ENCODE peak calls at places on chromosomes 7 and 10, in ten cellular contexts. H is GM23338, W is A549, D is HCT116, Y is neural progenitor cell, F is fibroblast of lung, R is GM23248, A is PC-9, B is HepG2, T is IMR-90. O is an unnamed sample. For H3K4me1, the result is how much of the 10 kb centered on the place peaks cover.

GRCh38 chr7:95545007-95545615 is 51.2 kb downstream of the PDK4 start:
- DNase-seq in F (peak), D (peak), B (peak), A (peak), H (peak), W (peak), R (peak), T (peak), Y (peak), O (no peak)

GRCh38 chr10:110802090-110802489 is 69.6 kb upstream of the PDCD4 start:
- DNase-seq in H (no peak), Y (no peak), D (no peak), F (peak), W (no peak), T (peak), R (peak), B (no peak), A (no peak), O (no peak)

GRCh38 chr10:99449023-99449422 is 18.6 kb upstream of the GOT1 start:
- DNase-seq in R (no peak), W (no peak), H (no peak), Y (no peak), A (no peak), B (no peak), D (no peak), T (no peak), F (no peak), O (no peak)

GRCh38 chr10:35781643-35782035 is 139.5 kb upstream of the FZD8 start:
- DNase-seq in F (no peak), R (peak), D (no peak), H (peak), B (peak), Y (peak), T (no peak), A (no peak), W (peak), O (peak)

GRCh38 chr7:142311876-142312275 is 54.0 kb upstream of the PRSS58 start:
- DNase-seq in T (no peak), W (no peak), R (no peak), Y (no peak), H (no peak), B (no peak), D (no peak), A (no peak), F (no peak), O (no peak)

GRCh38 chr10:133391249-133391635 is 2.7 kb upstream of the MTG1 start:
- DNase-seq in B (no peak), H (no peak), Y (no peak), W (no peak), T (no peak), A (no peak), R (no peak), D (no peak), F (no peak), O (no peak)

GRCh38 chr7:44290250-44290616 is 35.2 kb downstream of the CAMK2B start:
- DNase-seq in Y (no peak), H (no peak), D (no peak), T (no peak), F (no peak), A (no peak), B (no peak), W (no peak), R (no peak), O (no peak)

GRCh38 chr7:81256991-81257390 is 338.1 kb upstream of the SEMA3C start:
- DNase-seq in A (no peak), B (peak), F (peak), D (no peak), H (peak), R (no peak), Y (peak), W (peak), T (peak), O (no peak)

GRCh38 chr7:47501406-47501805 is 80.5 kb downstream of the TNS3 start:
- DNase-seq in W (no peak), A (no peak), D (no peak), T (peak), B (no peak), R (peak), F (peak), H (no peak), Y (no peak), O (no peak)

GRCh38 chr10:119693262-119693957 is 32.4 kb upstream of the INPP5F start:
- DNase-seq in B (peak), W (no peak), Y (no peak), R (no peak), T (no peak), A (no peak), F (no peak), H (no peak), D (no peak), O (no peak)

GRCh38 chr10:118564652-118565051 is 30.8 kb downstream of the PRLHR start:
- DNase-seq in D (no peak), A (peak), R (peak), H (peak), B (no peak), Y (peak), W (peak), T (no peak), F (no peak), O (no peak)

GRCh38 chr7:103065666-103066065 is 8.9 kb downstream of the FBXL13 start:
- DNase-seq in R (peak), T (peak), D (peak), F (peak), A (peak), Y (peak), H (peak), B (peak), W (peak), O (peak)

GRCh38 chr7:121306565-121306964 is 22.2 kb upstream of the WNT16 start:
- DNase-seq in R (peak), T (no peak), Y (no peak), F (no peak), W (no peak), A (no peak), D (no peak), B (no peak), H (no peak), O (no peak)

DNA sequence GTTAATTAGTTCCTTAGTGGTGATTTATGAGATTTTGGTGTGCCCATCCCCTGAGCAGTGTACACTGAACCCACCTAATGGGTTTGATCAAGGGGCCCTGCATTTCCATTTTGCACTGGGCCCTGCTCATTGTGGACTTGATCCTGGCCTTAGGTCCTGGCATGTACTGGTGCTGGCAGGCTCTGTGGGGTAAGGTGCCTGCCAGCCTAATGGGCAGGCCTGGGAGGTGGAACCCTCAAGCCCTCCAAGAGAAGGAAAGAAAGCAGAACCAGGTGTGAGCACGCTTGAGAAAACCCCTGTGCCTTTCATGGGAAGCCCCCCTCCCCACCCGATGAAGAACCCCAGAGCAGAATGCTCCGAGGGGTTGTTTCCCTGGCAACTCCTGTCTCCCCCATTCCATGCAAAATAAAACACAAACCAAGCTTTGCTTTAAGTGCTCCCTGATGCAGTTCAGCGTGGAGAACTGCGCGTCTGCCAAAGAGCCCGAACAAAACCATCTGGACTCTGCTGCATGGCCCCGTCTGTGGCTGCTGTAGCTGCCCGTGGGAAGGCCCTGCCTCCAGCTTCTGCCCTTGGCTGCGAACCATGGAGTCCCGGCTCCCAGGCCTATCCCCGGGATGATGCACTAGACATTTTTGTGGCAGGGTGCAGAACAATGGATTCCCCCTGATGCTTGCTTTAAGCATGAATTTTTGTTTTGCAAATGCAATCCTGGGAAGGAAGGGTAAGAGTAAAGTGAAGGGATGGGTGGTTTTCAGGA is 123.3 kb downstream of the PRPF18 start:
- DNase-seq in H (no peak), A (no peak), B (no peak), F (peak), R (peak), D (no peak), Y (no peak), W (no peak), T (no peak), O (no peak)
- H3K4me1 ChIP-seq in H (under half), A (half or more), B (under half), F (under half), R (under half), D (under half), Y (half or more), W (under half), T (under half), O (under half)

DNA sequence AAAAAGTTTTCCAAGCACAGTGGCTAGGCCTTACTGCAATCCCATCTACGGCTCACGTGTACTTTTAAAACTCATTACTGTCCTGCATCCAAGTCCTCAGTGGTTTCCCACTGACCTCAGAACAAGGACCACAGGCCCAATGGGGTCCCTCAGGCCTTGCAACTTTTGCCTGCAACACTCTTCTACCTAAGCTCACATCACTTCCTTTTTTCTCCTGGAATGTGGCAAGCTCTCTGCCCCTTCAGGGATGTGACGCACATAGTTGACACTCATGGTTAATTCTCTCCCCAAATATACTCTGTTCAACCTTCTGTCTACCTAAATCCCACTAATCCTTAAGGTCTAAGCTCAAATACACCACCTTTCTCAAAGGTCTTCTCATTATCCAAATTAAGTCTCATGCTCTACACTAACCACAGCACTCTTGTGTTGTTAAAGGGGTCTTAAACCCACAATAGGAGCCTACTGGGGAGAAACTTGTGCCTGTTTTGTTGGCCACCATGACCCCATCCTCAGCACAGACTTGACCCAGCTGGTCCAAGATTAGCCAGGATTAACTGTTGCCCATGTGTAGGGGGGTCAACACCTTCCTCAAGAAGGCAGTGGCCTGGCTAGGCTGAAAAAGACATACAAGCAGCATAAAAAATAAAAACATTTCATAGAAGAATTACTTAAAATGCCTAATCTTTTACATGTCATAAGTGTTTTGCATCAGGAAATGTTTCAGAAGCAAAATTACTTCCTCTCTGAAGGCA is 15.2 kb downstream of the HNRNPF start:
- DNase-seq in D (no peak), A (no peak), R (no peak), W (no peak), B (no peak), T (no peak), H (no peak), Y (no peak), F (no peak), O (no peak)
- H3K4me2 ChIP-seq in D (no peak), A (no peak), R (no peak), W (peak), B (peak), T (no peak), H (peak), Y (peak), F (no peak), O (peak)

DNA sequence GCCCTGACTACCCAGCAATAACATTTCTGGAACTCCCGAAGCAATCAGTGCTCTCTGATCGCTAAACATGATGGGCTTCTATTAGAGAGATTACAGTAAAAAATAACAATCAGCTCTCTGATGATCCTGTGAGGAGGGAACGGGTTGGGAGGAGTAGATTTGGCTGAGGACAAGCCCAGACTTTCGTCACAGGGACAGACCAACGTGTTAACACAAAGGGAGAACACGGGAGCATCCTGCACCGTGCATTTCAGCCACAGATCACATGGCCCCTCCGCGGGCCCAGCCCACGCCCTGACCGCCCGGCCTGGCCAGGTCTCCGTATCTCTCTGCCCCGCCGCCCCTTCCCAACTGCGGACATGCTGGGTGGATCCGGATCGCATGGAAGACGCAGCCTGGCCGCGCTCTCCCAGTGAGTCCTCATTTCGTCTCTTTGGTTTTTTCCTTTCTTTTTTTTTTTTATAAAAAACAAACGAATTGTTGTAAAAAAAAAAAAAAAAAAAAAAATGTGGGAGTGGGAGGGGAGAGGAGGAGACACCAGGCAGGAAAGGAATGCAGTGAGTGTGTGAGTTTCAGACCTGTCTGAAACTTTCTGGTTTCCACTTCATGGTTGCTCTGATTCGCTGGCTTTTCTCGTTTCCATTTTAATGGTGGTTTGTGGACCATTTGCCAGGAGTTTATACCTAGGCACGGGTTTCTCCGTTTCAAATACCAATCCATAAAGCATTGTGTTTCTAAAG is 94.9 kb upstream of the AGBL3 start:
- DNase-seq in H (peak), Y (peak), R (peak), A (peak), D (peak), B (peak), F (peak), W (peak), T (peak), O (no peak)
- H3K4me3 ChIP-seq in H (peak), Y (peak), R (peak), A (peak), D (peak), B (peak), F (peak), W (peak), T (peak), O (no peak)

DNA sequence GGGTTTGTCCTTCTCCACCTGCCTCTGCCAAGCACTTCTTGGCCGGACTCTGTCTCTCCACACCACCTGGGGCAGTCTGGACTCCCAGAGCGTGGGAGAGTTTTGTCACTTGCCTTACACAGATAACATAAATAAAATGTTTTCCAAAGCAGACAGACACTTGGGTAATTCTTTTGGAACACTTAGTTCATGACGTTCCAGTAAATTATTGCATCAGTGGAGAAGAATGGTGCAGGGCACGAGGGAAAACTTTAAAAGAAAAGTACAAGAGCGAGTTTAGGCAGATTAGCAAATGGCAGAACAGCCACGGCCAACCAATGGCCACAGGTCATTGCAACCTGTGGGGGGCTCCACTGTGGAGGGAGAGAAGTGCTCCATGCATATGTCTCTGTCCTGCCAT is 170.6 kb upstream of the GRB10 start:
- DNase-seq in R (peak), A (no peak), W (no peak), F (peak), H (no peak), D (no peak), Y (no peak), B (no peak), T (no peak), O (no peak)
- H3K4me1 ChIP-seq in R (under half), A (under half), W (under half), F (under half), H (under half), D (under half), Y (under half), B (under half), T (under half), O (under half)

DNA sequence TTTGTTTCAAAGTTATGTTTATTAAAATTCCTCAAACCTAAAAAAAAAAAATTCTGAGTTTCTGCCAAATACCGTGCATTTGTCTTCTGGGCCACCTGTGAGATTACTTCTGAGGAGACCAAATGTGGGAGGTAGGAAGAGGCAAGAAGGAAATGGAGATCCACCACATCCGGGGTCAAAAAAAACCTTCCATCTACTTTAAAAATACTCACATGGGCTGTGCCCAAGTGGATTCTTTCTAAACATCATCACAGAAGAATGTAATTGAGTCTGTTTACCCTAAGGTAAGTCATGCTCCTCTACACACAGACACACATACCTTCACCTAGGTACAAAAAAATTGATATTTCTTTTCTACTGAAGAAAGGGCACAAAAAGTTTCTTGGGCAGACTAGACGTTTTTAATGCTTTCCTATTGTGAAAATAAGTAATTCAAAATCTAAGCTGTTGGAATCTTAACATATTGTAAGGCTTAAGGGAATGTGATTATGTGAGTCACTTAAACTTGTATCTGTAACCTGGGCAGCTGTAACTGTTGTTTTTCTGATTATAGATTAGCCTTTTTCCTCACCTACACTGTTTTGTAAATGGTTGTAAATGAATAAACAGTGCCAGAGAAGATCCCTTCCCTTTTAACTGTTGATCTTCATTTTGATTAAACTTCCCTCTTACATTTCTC is 19.1 kb upstream of the SPOCK2 start:
- DNase-seq in F (no peak), B (no peak), R (peak), H (no peak), D (no peak), T (no peak), W (peak), A (peak), Y (no peak), O (peak)
- H3K4me2 ChIP-seq in F (no peak), B (no peak), R (no peak), H (no peak), D (peak), T (no peak), W (peak), A (peak), Y (no peak), O (peak)

DNA sequence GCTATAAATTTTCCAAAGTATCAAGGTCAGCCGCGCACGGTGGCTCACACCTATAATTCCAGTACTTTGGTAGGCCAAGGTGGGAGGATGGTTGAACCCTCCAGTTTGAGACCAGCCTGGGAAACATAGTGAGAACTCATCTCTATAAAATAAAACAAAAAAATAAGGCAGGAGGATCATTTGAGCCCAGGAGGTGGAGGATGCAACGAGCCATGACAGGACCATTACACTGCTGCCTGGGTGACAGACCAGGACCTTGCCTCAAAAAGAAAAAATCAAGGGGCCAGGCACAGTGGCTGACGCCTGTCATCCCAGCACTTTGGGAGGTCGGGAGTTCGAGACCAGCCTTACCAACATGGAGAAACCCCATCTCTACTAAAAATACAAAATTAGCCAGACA is 60.3 kb downstream of the ABI1 start:
- DNase-seq in F (no peak), D (no peak), Y (no peak), T (no peak), R (no peak), A (no peak), H (no peak), B (no peak), W (no peak), O (peak)
- H3K4me3 ChIP-seq in F (no peak), D (no peak), Y (no peak), T (no peak), R (no peak), A (no peak), H (no peak), B (no peak), W (no peak), O (peak)

GRCh38 chr7:73519867-73520672 is 2.0 kb downstream of the BAZ1B start:
- DNase-seq in H (no peak), R (peak), T (peak), D (no peak), A (no peak), Y (peak), B (peak), W (peak), F (no peak), O (peak)

GRCh38 chr7:73521636-73522080 is 435 bp downstream of the BAZ1B start:
- DNase-seq in W (no peak), A (peak), B (peak), F (no peak), D (no peak), R (peak), H (peak), Y (no peak), T (peak), O (peak)

GRCh38 chr7:73520673-73521635 is 1.1 kb downstream of the BAZ1B start:
- DNase-seq in W (peak), A (no peak), F (peak), T (peak), R (peak), H (peak), B (no peak), D (no peak), Y (peak), O (peak)

GRCh38 chr7:73517241-73517995 is 4.7 kb downstream of the BAZ1B start:
- DNase-seq in A (no peak), B (no peak), H (no peak), Y (no peak), T (no peak), W (no peak), R (no peak), F (no peak), D (no peak), O (no peak)

GRCh38 chr7:73518470-73518869 is 3.6 kb downstream of the BAZ1B start:
- DNase-seq in F (no peak), A (no peak), Y (no peak), B (no peak), D (no peak), W (no peak), R (no peak), T (no peak), H (no peak), O (no peak)
- H3K4me1 ChIP-seq in F (under half), A (under half), Y (under half), B (under half), D (under half), W (under half), R (under half), T (under half), H (under half), O (under half)

GRCh38 chr7:140239653-140239935 is 62.8 kb upstream of the KDM7A start:
- DNase-seq in Y (no peak), T (no peak), H (no peak), W (no peak), A (no peak), D (no peak), B (no peak), F (no peak), R (no peak), O (no peak)
- H3K4me2 ChIP-seq in Y (no peak), T (no peak), H (no peak), W (no peak), A (no peak), D (no peak), B (peak), F (no peak), R (no peak), O (no peak)

DNA sequence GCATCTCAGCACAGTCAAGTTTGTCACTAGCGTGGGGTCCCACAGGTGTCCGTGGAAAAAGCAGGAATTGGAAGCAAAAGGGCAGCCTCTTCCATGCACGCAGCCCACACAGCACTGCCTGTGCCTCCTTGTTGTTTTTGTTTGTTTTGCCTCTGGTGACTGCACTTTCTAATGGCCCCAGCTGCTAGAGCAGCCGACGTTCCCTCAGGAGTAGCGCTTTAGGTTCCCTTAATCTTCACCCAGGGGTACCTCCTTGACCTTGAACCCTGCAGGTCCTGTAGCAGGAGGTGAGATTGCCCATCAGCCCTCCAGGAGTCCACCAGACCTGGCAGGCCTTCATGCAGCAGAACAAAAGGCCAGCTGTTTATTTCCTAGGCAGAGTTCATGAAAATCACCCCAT is 210.1 kb downstream of the CACNB2 start:
- DNase-seq in A (no peak), T (no peak), Y (no peak), R (no peak), H (peak), F (no peak), D (no peak), B (no peak), W (no peak), O (no peak)
- H3K4me3 ChIP-seq in A (no peak), T (no peak), Y (no peak), R (no peak), H (no peak), F (no peak), D (no peak), B (no peak), W (no peak), O (no peak)

O was measured in OCI-LY7.